ENCODE peak calls at places on chromosome 11, in five cellular contexts. G is OCI-LY7, P is upper lobe of left lung, H is transverse colon, R is cardiac muscle cell. T is an unnamed sample.

GRCh38 chr11:131811380-131811779 is 441.0 kb downstream of the NTM start:
- DNase-seq in G (no peak), R (no peak), P (no peak), H (no peak), T (no peak)

GRCh38 chr11:60989108-60989650 is 17.7 kb downstream of the CD6 start:
- DNase-seq in H (no peak), G (peak; percentile 57), P (no peak), R (no peak), T (no peak)

GRCh38 chr11:115887316-115887715 is 383.1 kb upstream of the CADM1 start:
- DNase-seq in R (no peak), G (no peak), P (peak; percentile 46), H (no peak), T (no peak)

GRCh38 chr11:10305262-10305963 is 540 bp downstream of the ADM start:
- DNase-seq in H (peak; percentile 51), P (peak; percentile 89), R (peak; percentile 51), G (no peak), T (peak; percentile 68)

GRCh38 chr11:68212421-68213134 is 518 bp downstream of the KMT5B start:
- DNase-seq in R (peak; percentile 87), H (peak; percentile 80), G (peak; percentile 80), P (peak; percentile 93), T (peak; percentile 80)

GRCh38 chr11:77200351-77200750 is 72.3 kb downstream of the MYO7A start:
- DNase-seq in P (no peak), G (no peak), R (no peak), H (no peak), T (no peak)

GRCh38 chr11:43172477-43172876 is 139.3 kb upstream of the API5 start:
- DNase-seq in H (no peak), P (no peak), R (no peak), G (no peak), T (no peak)

GRCh38 chr11:104256525-104256924 is 92.6 kb upstream of the PDGFD start:
- DNase-seq in G (no peak), H (no peak), P (no peak), R (peak; percentile 41), T (no peak)

GRCh38 chr11:44661311-44661717 is 65.4 kb upstream of the TSPAN18 start:
- DNase-seq in R (peak; percentile 21), H (no peak), P (no peak), G (no peak), T (no peak)

GRCh38 chr11:93603225-93603624 is 58.3 kb upstream of the CEP295 start:
- DNase-seq in P (no peak), R (no peak), G (no peak), H (no peak), T (no peak)

GRCh38 chr11:128226106-128226716 is 361.1 kb downstream of the ETS1 start:
- DNase-seq in H (no peak), G (no peak), R (no peak), P (no peak), T (no peak)

GRCh38 chr11:23542171-23542570 is 681.9 kb upstream of the CCDC179 start:
- DNase-seq in G (no peak), P (no peak), H (no peak), R (no peak), T (no peak)

GRCh38 chr11:20337526-20338154 is 25.9 kb upstream of the HTATIP2 start:
- DNase-seq in R (peak; percentile 54), G (peak; percentile 4), H (peak; percentile 13), P (no peak), T (no peak)

GRCh38 chr11:133302056-133302455 is 230.2 kb downstream of the OPCML start:
- DNase-seq in G (no peak), R (no peak), H (no peak), P (no peak), T (no peak)

GRCh38 chr11:35388054-35388453 is 31.3 kb downstream of the SLC1A2 start:
- DNase-seq in R (no peak), H (no peak), G (no peak), P (no peak), T (no peak)

GRCh38 chr11:132496341-132496740 is 1036.0 kb downstream of the OPCML start:
- DNase-seq in P (no peak), H (no peak), G (no peak), R (peak; percentile 46), T (no peak)

GRCh38 chr11:35566885-35567284 is 41.5 kb upstream of the PAMR1 start:
- DNase-seq in H (no peak), G (no peak), P (no peak), R (no peak), T (no peak)

GRCh38 chr11:130861283-130861682 is 55.0 kb downstream of the SNX19 start:
- DNase-seq in G (no peak), R (no peak), H (no peak), P (peak; percentile 76), T (no peak)

GRCh38 chr11:116311141-116311540 is 461.6 kb downstream of the BUD13 start:
- DNase-seq in H (no peak), G (no peak), R (no peak), P (no peak), T (no peak)

GRCh38 chr11:11763796-11764427 is 77.9 kb upstream of the USP47 start:
- DNase-seq in G (no peak), P (no peak), H (no peak), R (no peak), T (no peak)

GRCh38 chr11:74142624-74143023 is 28.2 kb downstream of the C2CD3 start:
- DNase-seq in P (no peak), H (no peak), R (no peak), G (no peak), T (no peak)

GRCh38 chr11:119361961-119362725 is 15.6 kb upstream of the MFRP start:
- DNase-seq in P (no peak), R (no peak), H (no peak), G (peak; percentile 32), T (no peak)

GRCh38 chr11:1272531-1272930 is 36.9 kb downstream of the TOLLIP start:
- DNase-seq in R (no peak), H (no peak), G (no peak), P (peak; percentile 80), T (no peak)

GRCh38 chr11:27028653-27029052 is 12.0 kb upstream of the BBOX1 start:
- DNase-seq in P (no peak), G (no peak), R (peak; percentile 37), H (no peak), T (no peak)

GRCh38 chr11:122189259-122189658 is 73.2 kb upstream of the BLID start:
- DNase-seq in P (no peak), G (no peak), R (peak; percentile 94), H (no peak), T (no peak)

GRCh38 chr11:2534957-2535672 is 90.3 kb downstream of the KCNQ1 start:
- DNase-seq in G (no peak), R (no peak), P (no peak), H (peak; percentile 4), T (peak; percentile 21)

GRCh38 chr11:8168485-8169257 is at the start of gene RIC3:
- DNase-seq in P (peak; percentile 91), R (no peak), G (no peak), H (peak; percentile 30), T (peak; percentile 7)
- H3K36me3 ChIP-seq in P (no peaks in the 10 kb centered on the region), R (no peaks in the 10 kb centered on the region), G (no peaks in the 10 kb centered on the region), H (no peaks in the 10 kb centered on the region), T (no peaks in the 10 kb centered on the region)

DNA sequence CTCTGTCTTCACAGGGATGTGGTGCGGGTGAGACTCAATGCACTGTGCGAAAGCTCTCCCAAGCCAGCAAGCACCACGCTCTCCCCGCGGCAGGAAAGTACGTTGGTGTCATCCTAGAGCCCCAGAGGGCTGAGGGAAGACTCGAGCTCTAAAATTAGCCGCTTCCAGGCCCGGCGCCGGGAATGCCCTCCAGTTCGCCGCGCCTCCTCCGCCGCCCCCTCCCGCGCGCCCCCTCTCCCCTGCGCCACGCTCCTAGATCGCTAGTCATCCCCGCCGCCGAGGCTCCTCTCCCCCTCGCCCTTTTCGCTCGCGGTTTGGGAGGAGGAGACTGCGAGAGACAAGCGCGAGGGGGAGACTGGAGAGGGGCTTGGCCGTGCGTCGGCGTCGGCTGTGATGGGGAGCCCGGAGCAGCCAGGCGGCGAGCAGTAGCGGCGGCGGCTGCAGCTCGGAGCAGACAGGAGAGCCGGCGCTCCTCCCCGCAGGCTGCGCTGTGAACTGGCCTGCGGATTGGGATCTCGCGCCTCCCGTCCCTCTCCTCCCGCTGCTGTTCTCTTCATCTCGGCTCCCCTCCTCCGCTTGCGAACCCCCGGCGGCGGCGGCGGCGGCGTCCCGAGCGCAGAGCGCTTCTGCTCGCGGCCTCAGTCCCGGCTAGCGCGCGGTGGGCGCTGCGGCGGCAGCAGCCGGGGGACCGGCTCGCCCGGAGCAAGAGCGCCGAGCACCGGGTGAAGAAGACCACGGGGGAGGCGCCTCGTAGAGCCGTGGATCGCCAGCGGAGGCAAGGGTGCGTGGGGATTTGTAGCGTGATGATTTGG is at the start of gene FAT3:
- DNase-seq in G (no peak), H (no peak), P (peak; percentile 88), R (peak; percentile 66), T (peak; percentile 41)
- TF ChIP-seq CTCF in G (no peak), H (no peak), P (no peak), R (no peak), T (no peak)

GRCh38 chr11:129251067-129251466 is 58.9 kb upstream of the ARHGAP32 start:
- DNase-seq in G (no peak), R (no peak), P (no peak), H (no peak), T (no peak)

GRCh38 chr11:129252621-129253020 is 60.5 kb upstream of the ARHGAP32 start:
- DNase-seq in G (no peak), R (no peak), P (no peak), H (no peak), T (no peak)

GRCh38 chr11:129249351-129249750 is 57.2 kb upstream of the ARHGAP32 start:
- DNase-seq in H (no peak), R (peak; percentile 88), P (no peak), G (no peak), T (no peak)

GRCh38 chr11:129248618-129249017 is 56.5 kb upstream of the ARHGAP32 start:
- DNase-seq in P (no peak), R (peak; percentile 64), G (no peak), H (no peak), T (no peak)

GRCh38 chr11:129249923-129250322 is 57.8 kb upstream of the ARHGAP32 start:
- DNase-seq in P (no peak), H (no peak), R (no peak), G (no peak), T (no peak)
- H3K4me3 ChIP-seq in P (no peak overlapping the region), H (no peak overlapping the region), R (no peak overlapping the region), G (no peak overlapping the region), T (no peak overlapping the region)

GRCh38 chr11:70170596-70171210 is 32.4 kb upstream of the FADD start:
- DNase-seq in P (no peak), H (no peak), G (no peak), R (no peak), T (no peak)

GRCh38 chr11:70168405-70168754 is 34.7 kb upstream of the FADD start:
- DNase-seq in G (no peak), P (no peak), R (no peak), H (no peak), T (no peak)

GRCh38 chr11:70169136-70169535 is 34.0 kb upstream of the FADD start:
- DNase-seq in G (no peak), H (no peak), R (no peak), P (no peak), T (no peak)

GRCh38 chr11:70167723-70168404 is 35.2 kb upstream of the FADD start:
- DNase-seq in H (no peak), P (no peak), R (no peak), G (no peak), T (no peak)

DNA sequence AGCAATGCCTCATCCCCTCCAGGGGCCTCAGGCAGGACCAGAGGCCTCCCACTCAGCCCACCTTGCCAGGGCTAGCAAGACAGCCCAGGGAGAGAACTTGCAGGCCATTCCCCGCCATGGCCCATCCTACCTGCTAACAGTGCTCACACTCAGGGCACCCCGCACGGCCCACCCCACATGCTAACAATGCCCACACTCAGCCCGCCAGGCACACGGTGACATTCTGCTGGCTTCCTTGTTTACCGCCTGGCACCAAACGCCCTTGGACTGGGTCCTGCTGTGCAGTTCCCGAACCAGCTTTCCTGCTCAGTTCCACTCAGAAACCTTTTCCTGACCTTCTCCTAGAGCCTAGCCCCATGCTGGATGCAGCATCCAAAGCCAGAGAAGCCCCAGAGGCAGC is 33.5 kb upstream of the FADD start:
- DNase-seq in G (no peak), P (no peak), H (no peak), R (no peak), T (no peak)
- H3K36me3 ChIP-seq in G (no peaks in the 10 kb centered on the region), P (no peaks in the 10 kb centered on the region), H (no peaks in the 10 kb centered on the region), R (no peaks in the 10 kb centered on the region), T (no peaks in the 10 kb centered on the region)

T was measured in mucosa of descending colon.